ENCODE peak calls at places on chromosomes 3 and 15, in four cellular contexts. R is NCI-H748 treated with DMSO at 0.1 percent for 48 hours, Z is activated gamma-delta T cell treated with Interleukin-2 at 50 U/mL for 16 hours, E is MCF 10A. T is an unnamed sample.
A peak's percentile ranks its signal among the peaks of the same experiment; 100 is the strongest.

GRCh38 chr3:140205598-140205997 is 270.6 kb downstream of the CLSTN2 start:
- DNase-seq in R (no peak), Z (no peak), E (no peak), T (no peak)

GRCh38 chr3:135229018-135229495 is 434.0 kb downstream of the EPHB1 start:
- DNase-seq in R (peak; percentile 96), Z (no peak), E (no peak), T (no peak)

GRCh38 chr15:94266000-94266399 is 34.6 kb downstream of the MCTP2 start:
- DNase-seq in R (no peak), Z (no peak), E (no peak), T (no peak)

GRCh38 chr15:40792394-40792793 is 14.5 kb upstream of the ZFYVE19 start:
- DNase-seq in R (no peak), Z (no peak), E (no peak), T (no peak)

GRCh38 chr3:156149781-156150375 is 29.5 kb downstream of the KCNAB1 start:
- DNase-seq in R (no peak), Z (no peak), E (no peak), T (no peak)

GRCh38 chr3:36201546-36201945 is 178.8 kb upstream of the STAC start:
- DNase-seq in R (no peak), Z (no peak), E (peak; percentile 25), T (no peak)

GRCh38 chr3:59408047-59408624 is 358.3 kb upstream of the CFAP20DC start:
- DNase-seq in R (no peak), Z (no peak), E (no peak), T (no peak)

GRCh38 chr3:15476378-15476777 is 45.1 kb downstream of the COLQ start:
- DNase-seq in R (no peak), Z (no peak), E (no peak), T (no peak)

GRCh38 chr3:115713247-115713646 is 89.9 kb downstream of the GAP43 start:
- DNase-seq in R (peak; percentile 92), Z (no peak), E (no peak), T (no peak)

GRCh38 chr15:77387355-77388105 is 32.4 kb downstream of the PEAK1 start:
- DNase-seq in R (no peak), Z (no peak), E (no peak), T (no peak)

GRCh38 chr3:155131104-155131503 is 51.0 kb downstream of the MME start:
- DNase-seq in R (no peak), Z (no peak), E (peak; percentile 53), T (no peak)

GRCh38 chr3:161035711-161036110 is 69.4 kb downstream of the B3GALNT1 start:
- DNase-seq in R (no peak), Z (no peak), E (no peak), T (no peak)

GRCh38 chr3:9007213-9007612 is 43.9 kb upstream of the RAD18 start:
- DNase-seq in R (no peak), Z (no peak), E (no peak), T (no peak)

GRCh38 chr15:45306105-45306504 is 54.1 kb downstream of the SLC28A2 start:
- DNase-seq in R (no peak), Z (no peak), E (no peak), T (no peak)

GRCh38 chr3:2950159-2950558 is 160.0 kb downstream of the IL5RA start:
- DNase-seq in R (no peak), Z (no peak), E (no peak), T (no peak)

GRCh38 chr15:94110476-94111130 is 120.8 kb upstream of the MCTP2 start:
- DNase-seq in R (peak; percentile 3), Z (no peak), E (no peak), T (no peak)

GRCh38 chr3:193865879-193866480 is 270.0 kb upstream of the HES1 start:
- DNase-seq in R (no peak), Z (no peak), E (no peak), T (no peak)

GRCh38 chr15:89018235-89018634 is 70.0 kb upstream of the ABHD2 start:
- DNase-seq in R (no peak), Z (no peak), E (no peak), T (no peak)

GRCh38 chr3:150469031-150469930 is 61.2 kb downstream of the TSC22D2 start:
- DNase-seq in R (no peak), Z (no peak), E (peak; percentile 96), T (no peak)

GRCh38 chr15:70049115-70049514 is 48.6 kb downstream of the TLE3 start:
- DNase-seq in R (no peak), Z (no peak), E (no peak), T (peak; percentile 17)

GRCh38 chr3:168585544-168585943 is 489.8 kb upstream of the GOLIM4 start:
- DNase-seq in R (no peak), Z (no peak), E (no peak), T (no peak)

GRCh38 chr15:75114327-75114726 is 87.4 kb upstream of the C15orf39 start:
- DNase-seq in R (no peak), Z (no peak), E (no peak), T (no peak)

T was measured in CD8-positive, alpha-beta memory T cell.